ENCODE peak calls at places on chromosomes 3 and 15, in five cellular contexts. H, S, I, R and O are unnamed samples.

GRCh38 chr3:163273694-163274093 is 1777.1 kb downstream of the OTOL1 start:
- DNase-seq in H (no peak), S (no peak), I (no peak), R (no peak), O (no peak)

GRCh38 chr3:61936344-61936937 is 375.1 kb downstream of the PTPRG start:
- DNase-seq in H (peak; percentile 84), S (peak; percentile 58), I (peak; percentile 35), R (no peak), O (peak; percentile 39)

GRCh38 chr3:156743859-156744258 is 69.5 kb downstream of the TIPARP start:
- DNase-seq in H (peak; percentile 68), S (no peak), I (no peak), R (no peak), O (no peak)

GRCh38 chr15:79440355-79440908 is 8.3 kb downstream of the MINAR1 start:
- DNase-seq in H (peak; percentile 72), S (no peak), I (no peak), R (no peak), O (no peak)

GRCh38 chr3:193734737-193735366 is 141.8 kb downstream of the OPA1 start:
- DNase-seq in H (no peak), S (no peak), I (no peak), R (no peak), O (no peak)

GRCh38 chr3:120418866-120419490 is 31.8 kb downstream of the FSTL1 start:
- DNase-seq in H (peak; percentile 84), S (peak; percentile 65), I (peak; percentile 54), R (no peak), O (peak; percentile 68)

GRCh38 chr3:123027292-123028232 is at the start of gene SEMA5B:
- DNase-seq in H (peak; percentile 94), S (peak; percentile 54), I (peak; percentile 14), R (no peak), O (peak; percentile 28)

GRCh38 chr3:150450906-150451305 is 42.8 kb downstream of the TSC22D2 start:
- DNase-seq in H (no peak), S (no peak), I (no peak), R (no peak), O (no peak)

GRCh38 chr3:39433642-39434041 is 27.1 kb downstream of the RPSA start:
- DNase-seq in H (no peak), S (peak; percentile 60), I (peak; percentile 70), R (no peak), O (peak; percentile 76)

GRCh38 chr15:49847937-49848823 is 227.3 kb downstream of the DTWD1 start:
- DNase-seq in H (no peak), S (peak; percentile 90), I (peak; percentile 85), R (no peak), O (no peak)

GRCh38 chr3:12829886-12830784 is 11.2 kb downstream of the RPL32 start:
- DNase-seq in H (peak; percentile 76), S (peak; percentile 34), I (no peak), R (no peak), O (no peak)

GRCh38 chr15:77191230-77191834 is 120.4 kb upstream of the TSPAN3 start:
- DNase-seq in H (no peak), S (no peak), I (no peak), R (no peak), O (no peak)

GRCh38 chr3:5784656-5785055 is 597.1 kb downstream of the EDEM1 start:
- DNase-seq in H (no peak), S (no peak), I (no peak), R (no peak), O (no peak)